ENCODE peak calls at places on chromosomes 6 and 20, in seven cellular contexts. D is PC-3, P is left lung, Z is right cardiac atrium, U is dorsolateral prefrontal cortex, S is fibroblast of lung, O is brain microvascular endothelial cell. H is an unnamed sample.

GRCh38 chr20:16445482-16445881 is 127.8 kb downstream of the KIF16B start:
- DNase-seq in P (no peak), S (no peak), Z (no peak), U (no peak), D (no peak), O (no peak), H (no peak)

GRCh38 chr6:67630146-67630545 is 1004.9 kb upstream of the ADGRB3 start:
- DNase-seq in D (peak; percentile 64), O (peak; percentile 91), U (no peak), Z (no peak), S (peak; percentile 99), P (no peak), H (no peak)

GRCh38 chr6:110385458-110385863 is 27.3 kb upstream of the METTL24 start:
- DNase-seq in S (no peak), U (no peak), P (no peak), Z (no peak), O (no peak), D (no peak), H (no peak)

GRCh38 chr6:13517116-13517515 is 29.7 kb upstream of the GFOD1 start:
- DNase-seq in D (peak; percentile 92), S (peak; percentile 34), O (no peak), Z (no peak), U (no peak), P (no peak), H (no peak)

GRCh38 chr6:24893342-24893850 is 42.4 kb downstream of the RIPOR2 start:
- DNase-seq in Z (no peak), U (no peak), P (no peak), S (no peak), D (no peak), O (no peak), H (no peak)

GRCh38 chr20:21352703-21353102 is 44.6 kb downstream of the NKX2-4 start:
- DNase-seq in U (no peak), P (no peak), S (peak; percentile 78), O (peak; percentile 47), D (peak; percentile 14), Z (no peak), H (no peak)

GRCh38 chr20:61525781-61526431 is 273.8 kb downstream of the CDH4 start:
- DNase-seq in O (no peak), D (no peak), P (no peak), S (peak; percentile 25), Z (no peak), U (no peak), H (no peak)

GRCh38 chr20:44861547-44862006 is 23.9 kb upstream of the YWHAB start:
- DNase-seq in O (peak; percentile 16), P (no peak), U (no peak), Z (peak; percentile 67), D (peak; percentile 45), S (peak; percentile 75), H (no peak)

GRCh38 chr6:3722785-3723184 is 28.7 kb downstream of the PXDC1 start:
- DNase-seq in P (no peak), S (no peak), D (no peak), O (no peak), U (no peak), Z (no peak), H (no peak)

GRCh38 chr6:33794910-33795615 is 6.1 kb upstream of the LEMD2 start:
- DNase-seq in O (no peak), P (no peak), S (no peak), Z (peak; percentile 21), U (no peak), D (no peak), H (no peak)

GRCh38 chr6:128517124-128517523 is 3.3 kb downstream of the PTPRK start:
- DNase-seq in O (no peak), P (no peak), Z (no peak), D (no peak), U (no peak), S (no peak), H (no peak)

GRCh38 chr6:32112436-32112980 is 3.4 kb upstream of the TNXB start:
- DNase-seq in P (no peak), S (no peak), U (no peak), O (no peak), D (no peak), Z (peak; percentile 81), H (no peak)

GRCh38 chr20:16864069-16864468 is 115.9 kb downstream of the OTOR start:
- DNase-seq in Z (no peak), P (no peak), U (peak; percentile 49), D (peak; percentile 14), S (peak; percentile 25), O (no peak), H (no peak)

GRCh38 chr6:148429423-148429822 is 86.8 kb downstream of the SASH1 start:
- DNase-seq in P (no peak), O (no peak), D (no peak), U (no peak), S (no peak), Z (no peak), H (no peak)

GRCh38 chr6:148431413-148431812 is 88.8 kb downstream of the SASH1 start:
- DNase-seq in U (no peak), Z (no peak), D (no peak), O (no peak), P (no peak), S (no peak), H (no peak)

GRCh38 chr6:148430897-148431296 is 88.3 kb downstream of the SASH1 start:
- DNase-seq in U (no peak), S (no peak), Z (no peak), O (no peak), P (no peak), D (no peak), H (no peak)

GRCh38 chr6:148432405-148433195 is 90.0 kb downstream of the SASH1 start:
- DNase-seq in D (no peak), U (no peak), S (peak; percentile 41), Z (no peak), P (no peak), O (no peak), H (no peak)

GRCh38 chr6:148431840-148432239 is 89.2 kb downstream of the SASH1 start:
- DNase-seq in O (no peak), P (no peak), U (no peak), S (no peak), Z (no peak), D (no peak), H (no peak)
- H3K27me3 ChIP-seq in O (no peaks in the 10 kb centered on the region), P (no peaks in the 10 kb centered on the region), U (no peaks in the 10 kb centered on the region), S (no peaks in the 10 kb centered on the region), Z (no peaks in the 10 kb centered on the region), D (no peaks in the 10 kb centered on the region), H (no peaks in the 10 kb centered on the region)

DNA sequence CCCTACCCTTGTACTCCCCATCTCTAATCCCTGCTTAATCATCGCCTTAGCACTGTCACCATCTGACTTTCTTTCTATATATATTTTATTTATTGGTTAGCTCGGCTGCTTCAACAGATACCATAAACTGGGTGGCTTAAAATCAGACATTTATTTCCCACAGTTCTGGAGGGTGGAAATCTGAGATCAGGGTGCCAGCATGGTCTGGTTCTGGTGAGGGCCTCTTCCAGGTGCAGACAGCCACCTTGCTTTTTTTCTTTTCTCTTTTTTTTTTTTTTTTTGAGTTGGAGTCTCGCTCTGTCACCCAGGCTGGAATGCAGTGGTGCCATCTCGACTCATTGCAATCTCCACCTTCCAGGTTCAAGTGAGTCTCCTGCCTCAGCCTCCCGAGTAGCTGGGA is 127.5 kb upstream of the ESR1 start:
- DNase-seq in U (no peak), D (no peak), Z (no peak), P (no peak), O (no peak), S (no peak), H (no peak)
- H3K27ac ChIP-seq in U (no peak overlapping the region), D (no peak overlapping the region), Z (no peak overlapping the region), P (no peak overlapping the region), O (no peak overlapping the region), S (no peak overlapping the region), H (no peak overlapping the region)

GRCh38 chr6:21846541-21847451 is 253.2 kb downstream of the SOX4 start:
- DNase-seq in U (no peak), S (peak; percentile 54), P (no peak), D (peak; percentile 19), Z (no peak), O (no peak), H (no peak)

GRCh38 chr6:21840428-21840827 is 246.9 kb downstream of the SOX4 start:
- DNase-seq in D (peak; percentile 26), Z (no peak), O (peak; percentile 27), P (no peak), U (no peak), S (peak; percentile 77), H (no peak)

GRCh38 chr6:21845018-21845417 is 251.5 kb downstream of the SOX4 start:
- DNase-seq in U (no peak), D (no peak), O (no peak), P (no peak), S (no peak), Z (no peak), H (no peak)

GRCh38 chr6:21847712-21848111 is 254.2 kb downstream of the SOX4 start:
- DNase-seq in U (no peak), Z (no peak), S (no peak), O (no peak), D (no peak), P (no peak), H (no peak)

DNA sequence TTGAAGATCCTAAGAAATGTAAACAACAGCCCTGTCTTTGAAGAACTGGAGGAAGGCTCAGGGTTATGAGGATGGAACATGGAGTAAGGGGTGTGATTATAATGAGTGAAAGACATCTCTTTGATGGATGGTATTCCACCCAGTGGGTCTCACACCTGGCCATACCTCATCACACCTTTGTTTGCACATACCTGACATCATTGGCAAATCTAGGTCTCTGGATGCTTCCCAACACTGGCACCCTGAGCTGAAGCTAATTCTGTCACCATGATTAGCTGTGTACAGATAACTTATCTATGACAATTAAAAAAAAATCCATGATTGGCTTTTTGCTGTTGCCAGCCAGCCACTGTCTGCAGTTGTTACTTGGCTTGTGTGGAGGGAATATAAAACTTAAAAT is 249.3 kb downstream of the SOX4 start:
- DNase-seq in P (no peak), S (no peak), O (no peak), D (no peak), U (no peak), Z (no peak), H (no peak)
- H3K4me3 ChIP-seq in P (no peak overlapping the region), S (no peak overlapping the region), O (no peak overlapping the region), D (no peak overlapping the region), U (no peak overlapping the region), Z (no peak overlapping the region), H (no peak overlapping the region)

GRCh38 chr20:2699775-2700413 is 7.3 kb downstream of the EBF4 start:
- DNase-seq in S (no peak), U (no peak), D (no peak), O (no peak), P (no peak), Z (no peak), H (no peak)
- H3K27me3 ChIP-seq in S (peaks cover 26% of the 10 kb centered on the region), U (no peaks in the 10 kb centered on the region), D (peaks cover 34% of the 10 kb centered on the region), O (peaks cover 23% of the 10 kb centered on the region), P (peaks cover 3% of the 10 kb centered on the region), Z (no peaks in the 10 kb centered on the region), H (peaks cover 7% of the 10 kb centered on the region)

DNA sequence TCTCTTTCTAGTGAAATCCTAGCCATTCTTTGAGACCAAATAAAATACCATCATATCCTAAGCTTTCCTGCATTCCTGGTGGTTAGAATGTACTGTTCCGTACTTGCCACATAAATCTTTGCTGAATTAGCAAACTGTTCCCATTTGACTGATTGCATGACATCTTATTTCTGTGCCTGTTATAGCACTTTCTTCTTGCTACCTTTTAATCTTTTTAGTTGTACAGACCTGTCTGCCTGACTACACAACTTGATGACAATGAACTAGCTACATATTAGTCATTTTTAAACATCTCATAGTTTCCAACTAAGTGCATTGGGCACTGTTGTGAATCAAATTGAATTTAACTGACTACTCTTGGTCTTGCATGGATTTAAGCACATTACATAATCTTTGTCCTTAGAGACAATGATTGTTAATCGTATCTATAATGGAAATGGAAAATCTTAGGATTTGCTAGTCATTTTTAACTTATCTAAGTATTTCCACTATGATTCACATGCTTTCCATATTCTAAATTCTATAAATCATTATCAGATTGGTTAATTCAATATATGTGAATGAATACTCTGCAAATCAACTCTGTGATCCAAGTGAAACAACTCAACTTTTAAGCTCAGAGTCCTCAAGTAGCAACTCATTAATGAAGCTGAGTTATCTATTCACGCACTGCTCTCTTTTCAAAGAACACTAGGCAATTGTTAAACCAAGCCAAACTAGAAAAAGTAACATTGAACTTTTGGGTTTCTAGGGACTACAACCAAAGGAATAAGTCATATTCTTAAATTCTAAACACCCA is 109.0 kb downstream of the TNFRSF21 start:
- DNase-seq in O (no peak), U (no peak), P (no peak), D (no peak), S (peak; percentile 34), Z (no peak), H (no peak)
- H3K27ac ChIP-seq in O (no peak overlapping the region), U (no peak overlapping the region), P (no peak overlapping the region), D (no peak overlapping the region), S (no peak overlapping the region), Z (no peak overlapping the region), H (no peak overlapping the region)

H was measured in CD8-positive, alpha-beta memory T cell.